ENCODE peak calls at places on chromosomes 2 and 18, in six cellular contexts. C is hippocampal formation, T is cardiac septum, L is progenitor cell of endocrine pancreas, G is fibroblast of the conjunctiva, N is A549. I is an unnamed sample.

GRCh38 chr18:58526425-58527115 is 102.3 kb downstream of the ALPK2 start:
- DNase-seq in C (no peak), T (no peak), L (no peak), G (no peak), N (peak; percentile 31), I (no peak)

GRCh38 chr2:110865188-110865587 is 132.8 kb downstream of the ACOXL start:
- DNase-seq in C (no peak), T (no peak), L (no peak), G (no peak), N (no peak), I (peak; percentile 30)

GRCh38 chr2:41735446-41735845 is 312.4 kb upstream of the PKDCC start:
- DNase-seq in C (no peak), T (no peak), L (no peak), G (no peak), N (no peak), I (no peak)

GRCh38 chr18:23824704-23825103 is 135.5 kb downstream of the LAMA3 start:
- DNase-seq in C (no peak), T (no peak), L (no peak), G (no peak), N (no peak), I (peak; percentile 60)

GRCh38 chr18:55462652-55463051 is 125.3 kb downstream of the TCF4 start:
- DNase-seq in C (no peak), T (no peak), L (no peak), G (no peak), N (no peak), I (no peak)

GRCh38 chr2:228126401-228126800 is 55.1 kb downstream of the SPHKAP start:
- DNase-seq in C (no peak), T (no peak), L (no peak), G (no peak), N (no peak), I (no peak)

GRCh38 chr2:128305555-128306080 is 13.1 kb downstream of the HS6ST1 start:
- DNase-seq in C (no peak), T (no peak), L (no peak), G (no peak), N (no peak), I (peak; percentile 11)

GRCh38 chr2:25043241-25043867 is 1.5 kb downstream of the EFR3B start:
- DNase-seq in C (no peak), T (no peak), L (no peak), G (peak; percentile 14), N (peak; percentile 62), I (peak; percentile 91)

GRCh38 chr2:229273384-229274338 is 2.6 kb upstream of the PID1 start:
- DNase-seq in C (peak; percentile 36), T (no peak), L (peak; percentile 18), G (peak; percentile 80), N (peak; percentile 69), I (peak; percentile 92)

GRCh38 chr18:28018361-28018760 is 158.6 kb downstream of the CDH2 start:
- DNase-seq in C (no peak), T (no peak), L (no peak), G (no peak), N (no peak), I (no peak)

GRCh38 chr2:236974206-236974605 is 111.5 kb upstream of the COPS8 start:
- DNase-seq in C (no peak), T (no peak), L (no peak), G (no peak), N (no peak), I (no peak)

GRCh38 chr2:113164930-113165585 is 8.7 kb upstream of the PSD4 start:
- DNase-seq in C (no peak), T (peak; percentile 19), L (no peak), G (no peak), N (no peak), I (no peak)

GRCh38 chr18:8341481-8342230 is 267.6 kb upstream of the RAB12 start:
- DNase-seq in C (no peak), T (no peak), L (no peak), G (no peak), N (peak; percentile 55), I (peak; percentile 14)

GRCh38 chr18:58761241-58761969 is 90.1 kb downstream of the MALT1 start:
- DNase-seq in C (no peak), T (no peak), L (no peak), G (no peak), N (no peak), I (no peak)

GRCh38 chr2:42101641-42102605 is 54.1 kb downstream of the PKDCC start:
- DNase-seq in C (no peak), T (peak; percentile 84), L (no peak), G (peak; percentile 62), N (no peak), I (peak; percentile 87)

GRCh38 chr2:215917953-215918620 is 95.3 kb downstream of the MREG start:
- DNase-seq in C (no peak), T (no peak), L (no peak), G (peak; percentile 56), N (no peak), I (peak; percentile 83)

GRCh38 chr18:58535340-58536186 is 93.3 kb downstream of the ALPK2 start:
- DNase-seq in C (no peak), T (no peak), L (no peak), G (no peak), N (no peak), I (peak; percentile 25)

GRCh38 chr2:240972636-240973521 is 25.5 kb upstream of the SNED1 start:
- DNase-seq in C (peak; percentile 21), T (peak; percentile 46), L (no peak), G (peak; percentile 70), N (no peak), I (no peak)

GRCh38 chr2:3505771-3506170 is 13.6 kb downstream of the ADI1 start:
- DNase-seq in C (no peak), T (peak; percentile 54), L (no peak), G (no peak), N (no peak), I (no peak)

GRCh38 chr2:98457045-98457696 is 12.5 kb downstream of the INPP4A start:
- DNase-seq in C (no peak), T (no peak), L (no peak), G (peak; percentile 35), N (peak; percentile 40), I (peak; percentile 93)

I was measured in ELR.